ENCODE peak calls at places on chromosomes 6 and 20, in four cellular contexts. W is small intestine; K is left ventricle myocardium inferior; C is CD8-positive, alpha-beta T cell. U is an unnamed sample.

GRCh38 chr6:13113956-13114593 is 214.3 kb downstream of the TBC1D7 start:
- DNase-seq in W (no peak), K (no peak), C (no peak), U (no peak)

GRCh38 chr20:37095108-37095608 is 639 bp downstream of the RBL1 start:
- DNase-seq in W (peak; percentile 63), K (no peak), C (peak; percentile 17), U (no peak)

GRCh38 chr6:35092362-35093117 is 48.6 kb downstream of the TCP11 start:
- DNase-seq in W (no peak), K (no peak), C (no peak), U (no peak)

GRCh38 chr6:139546117-139546495 is 171.7 kb upstream of the CITED2 start:
- DNase-seq in W (no peak), K (no peak), C (no peak), U (no peak)

GRCh38 chr20:49775229-49775693 is 37.4 kb upstream of the SLC9A8 start:
- DNase-seq in W (peak; percentile 96), K (no peak), C (no peak), U (no peak)

GRCh38 chr6:5325173-5325572 is 63.9 kb downstream of the FARS2 start:
- DNase-seq in W (no peak), K (no peak), C (no peak), U (no peak)

GRCh38 chr20:43460172-43460829 is 2.6 kb downstream of the SRSF6 start:
- DNase-seq in W (no peak), K (no peak), C (no peak), U (no peak)

GRCh38 chr6:158222066-158222465 is 53.9 kb downstream of the GTF2H5 start:
- DNase-seq in W (no peak), K (no peak), C (no peak), U (no peak)

GRCh38 chr6:170128811-170129681 is 161.8 kb downstream of the DLL1 start:
- DNase-seq in W (no peak), K (no peak), C (no peak), U (no peak)

GRCh38 chr6:13987400-13987865 is 62.7 kb downstream of the RNF182 start:
- DNase-seq in W (no peak), K (no peak), C (no peak), U (no peak)

GRCh38 chr20:7195704-7196103 is 428.2 kb downstream of the BMP2 start:
- DNase-seq in W (no peak), K (no peak), C (no peak), U (no peak)

GRCh38 chr20:62215020-62215990 is 4.8 kb downstream of the HRH3 start:
- DNase-seq in W (no peak), K (no peak), C (no peak), U (no peak)

GRCh38 chr6:142255785-142256184 is 46.0 kb upstream of the ADGRG6 start:
- DNase-seq in W (no peak), K (no peak), C (no peak), U (no peak)

GRCh38 chr20:17811605-17811965 is 111.8 kb downstream of the BANF2 start:
- DNase-seq in W (no peak), K (no peak), C (no peak), U (no peak)

GRCh38 chr6:95093154-95093553 is 484.2 kb upstream of the MANEA start:
- DNase-seq in W (no peak), K (no peak), C (no peak), U (no peak)

GRCh38 chr6:324116-324728 is 31.9 kb downstream of the DUSP22 start:
- DNase-seq in W (no peak), K (no peak), C (no peak), U (no peak)

GRCh38 chr6:52731719-52732118 is 31.6 kb downstream of the GSTA2 start:
- DNase-seq in W (no peak), K (no peak), C (no peak), U (no peak)

GRCh38 chr6:161233986-161234620 is 39.8 kb downstream of the AGPAT4 start:
- DNase-seq in W (no peak), K (peak; percentile 53), C (no peak), U (no peak)

GRCh38 chr20:818001-818664 is 15.4 kb upstream of the FAM110A start:
- DNase-seq in W (no peak), K (no peak), C (no peak), U (no peak)

GRCh38 chr6:85498596-85499258 is 48.8 kb downstream of the NT5E start:
- DNase-seq in W (peak; percentile 48), K (no peak), C (no peak), U (no peak)

GRCh38 chr20:33583154-33583553 is 79.0 kb upstream of the C20orf144 start:
- DNase-seq in W (peak; percentile 73), K (no peak), C (no peak), U (no peak)

GRCh38 chr20:52888096-52888495 is 84.1 kb upstream of the TSHZ2 start:
- DNase-seq in W (no peak), K (no peak), C (no peak), U (no peak)

DNA sequence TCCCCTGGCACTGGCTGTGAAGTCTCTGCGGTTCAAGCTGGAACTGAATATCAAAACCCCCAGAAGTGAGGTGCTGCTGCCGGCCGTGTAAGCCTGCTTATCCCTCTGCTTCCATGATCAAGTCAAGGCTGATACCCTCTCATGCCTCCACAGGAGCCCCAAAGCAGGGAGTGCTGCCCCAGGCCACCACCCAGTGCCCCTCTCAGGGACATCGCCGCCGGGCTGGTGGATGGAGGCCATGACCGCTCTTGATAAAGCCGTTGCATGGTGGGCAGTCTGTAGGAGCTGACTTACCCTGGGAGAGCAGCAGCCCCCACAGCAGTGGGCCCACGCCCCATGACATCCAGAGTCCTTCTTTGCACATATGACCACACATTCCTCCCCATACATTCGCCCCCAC is 162.0 kb upstream of the CST7 start:
- DNase-seq in W (no peak), K (no peak), C (no peak), U (no peak)
- H3K27me3 ChIP-seq in W (no peaks in the 10 kb centered on the region), K (peaks cover 43% of the 10 kb centered on the region), C (no peaks in the 10 kb centered on the region), U (no peaks in the 10 kb centered on the region)

GRCh38 chr20:50813101-50813643 is 18.3 kb downstream of the BCAS4 start:
- DNase-seq in W (no peak), K (no peak), C (no peak), U (no peak)
- H3K4me1 ChIP-seq in W (no peaks in the 10 kb centered on the region), K (no peaks in the 10 kb centered on the region), C (peaks cover 36% of the 10 kb centered on the region), U (no peaks in the 10 kb centered on the region)

GRCh38 chr6:108117427-108118358 is 43.2 kb upstream of the OSTM1 start:
- DNase-seq in W (peak; percentile 33), K (peak; percentile 20), C (no peak), U (no peak)
- H3K27me3 ChIP-seq in W (peaks cover 5% of the 10 kb centered on the region), K (peaks cover 100% of the 10 kb centered on the region), C (peaks cover 40% of the 10 kb centered on the region), U (peaks cover 93% of the 10 kb centered on the region)

DNA sequence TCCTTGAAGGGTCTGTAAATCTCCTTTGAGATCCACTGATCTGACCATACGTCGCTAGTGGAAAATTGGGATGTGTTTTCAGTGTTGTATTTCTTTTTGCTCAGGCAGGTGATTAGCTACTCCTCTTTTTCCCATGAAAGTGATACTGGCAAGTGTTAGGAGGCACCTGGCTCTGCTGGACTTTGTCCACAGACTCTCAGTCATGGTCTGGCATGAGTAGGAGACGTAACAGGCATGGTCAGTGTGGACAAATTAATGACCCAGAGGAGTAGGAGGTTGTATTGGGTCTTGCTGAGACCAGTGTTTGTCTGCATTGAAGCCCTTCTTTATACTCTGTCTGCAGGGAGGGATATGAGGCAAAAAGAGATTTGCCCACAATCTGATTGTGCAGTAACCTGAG is 178.7 kb downstream of the DTNBP1 start:
- DNase-seq in W (peak; percentile 26), K (no peak), C (no peak), U (no peak)
- H3K4me1 ChIP-seq in W (no peaks in the 10 kb centered on the region), K (peaks cover 54% of the 10 kb centered on the region), C (peaks cover 11% of the 10 kb centered on the region), U (peaks cover 4% of the 10 kb centered on the region)

DNA sequence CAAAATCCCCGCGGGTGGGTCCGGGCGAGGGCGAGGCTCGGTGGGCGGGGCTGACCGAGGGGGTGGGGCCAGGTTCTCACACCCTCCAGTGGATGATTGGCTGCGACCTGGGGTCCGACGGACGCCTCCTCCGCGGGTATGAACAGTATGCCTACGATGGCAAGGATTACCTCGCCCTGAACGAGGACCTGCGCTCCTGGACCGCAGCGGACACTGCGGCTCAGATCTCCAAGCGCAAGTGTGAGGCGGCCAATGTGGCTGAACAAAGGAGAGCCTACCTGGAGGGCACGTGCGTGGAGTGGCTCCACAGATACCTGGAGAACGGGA is 809 bp downstream of the HLA-G start:
- DNase-seq in W (no peak), K (no peak), C (no peak), U (no peak)
- H3K27me3 ChIP-seq in W (peaks cover 2% of the 10 kb centered on the region), K (peaks cover 77% of the 10 kb centered on the region), C (peaks cover 12% of the 10 kb centered on the region), U (peaks cover 18% of the 10 kb centered on the region)

DNA sequence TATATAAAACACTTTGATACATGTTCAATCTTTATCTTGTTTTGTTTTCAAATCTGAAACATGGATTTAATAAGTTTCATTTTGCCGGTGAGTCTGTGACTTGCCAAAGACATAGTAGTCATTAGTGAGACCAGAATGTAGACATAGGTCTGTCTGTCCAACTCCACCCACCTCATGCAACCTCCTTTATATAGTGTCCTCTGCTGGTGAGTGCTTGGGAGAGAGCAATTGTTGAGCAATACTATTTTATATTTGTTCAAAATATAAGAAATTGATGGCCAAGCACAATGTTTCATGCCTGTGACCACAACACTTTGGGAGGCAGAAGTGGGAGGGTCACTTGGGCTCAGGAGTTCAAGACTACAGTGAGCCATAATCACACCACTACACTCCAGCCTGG is 10.8 kb upstream of the LY86 start:
- DNase-seq in W (no peak), K (no peak), C (no peak), U (no peak)
- H3K4me1 ChIP-seq in W (no peaks in the 10 kb centered on the region), K (no peaks in the 10 kb centered on the region), C (peaks cover 9% of the 10 kb centered on the region), U (no peaks in the 10 kb centered on the region)

GRCh38 chr20:57583289-57584257 is 22.7 kb downstream of the PCK1 start:
- DNase-seq in W (no peak), K (no peak), C (no peak), U (no peak)

GRCh38 chr20:57586943-57587277 is 26.0 kb downstream of the PCK1 start:
- DNase-seq in W (no peak), K (no peak), C (no peak), U (no peak)

GRCh38 chr20:57586370-57586793 is 25.5 kb downstream of the PCK1 start:
- DNase-seq in W (peak; percentile 87), K (no peak), C (no peak), U (no peak)

GRCh38 chr20:57585466-57586213 is 24.7 kb downstream of the PCK1 start:
- DNase-seq in W (no peak), K (no peak), C (no peak), U (no peak)

DNA sequence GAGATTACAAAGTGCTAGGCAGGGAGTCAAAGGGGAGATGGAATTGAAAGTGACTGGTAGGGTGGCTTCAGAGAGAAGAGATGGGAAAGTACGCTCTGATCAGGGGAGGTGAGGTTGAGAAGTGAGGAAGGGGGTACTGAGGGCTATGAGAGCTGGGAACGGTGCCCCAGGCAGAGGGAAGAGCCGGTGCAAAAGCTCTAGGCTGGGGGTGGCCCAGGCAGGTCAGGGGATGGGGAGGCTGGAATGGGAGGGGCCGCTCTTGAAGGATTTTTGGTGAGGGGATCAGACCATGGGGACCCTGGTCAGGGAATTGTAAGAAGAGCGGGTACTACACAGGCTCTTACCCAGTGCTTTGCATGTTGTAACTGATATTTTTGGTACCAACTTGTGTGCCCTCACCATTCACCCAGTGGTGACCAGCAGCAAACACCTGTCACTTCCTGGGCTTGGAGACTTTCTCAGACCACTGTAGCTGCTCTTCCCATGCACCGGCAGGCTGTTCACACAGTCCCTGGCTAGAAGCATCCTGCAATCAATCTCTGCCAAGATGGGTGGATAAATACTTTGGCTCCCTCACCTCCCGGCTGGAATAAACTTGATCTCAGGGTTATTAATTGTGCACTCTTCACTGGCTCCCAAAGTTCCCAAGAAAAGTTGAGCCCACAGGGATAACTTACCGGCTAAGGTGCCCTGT is 24.0 kb downstream of the PCK1 start:
- DNase-seq in W (no peak), K (no peak), C (no peak), U (no peak)
- H3K27me3 ChIP-seq in W (no peaks in the 10 kb centered on the region), K (peaks cover 97% of the 10 kb centered on the region), C (no peaks in the 10 kb centered on the region), U (no peaks in the 10 kb centered on the region)